ENCODE peak calls at places on chromosomes 4 and X, in six cellular contexts. One of them, this sample, is unnamed.

GRCh38 chr4:128660361-128660964 is 149.0 kb upstream of the JADE1 start:
- DNase-seq in progenitor cell of endocrine pancreas: no peak
- DNase-seq in CD4-positive, alpha-beta T cell: no peak
- DNase-seq in tibial nerve: peak
- DNase-seq in AG04450: peak
- DNase-seq in A549: no peak
- DNase-seq in this sample: no peak

GRCh38 chrX:37796805-37797204 is 16.9 kb downstream of the CYBB start:
- DNase-seq in progenitor cell of endocrine pancreas: no peak
- DNase-seq in CD4-positive, alpha-beta T cell: no peak
- DNase-seq in tibial nerve: no peak
- DNase-seq in AG04450: no peak
- DNase-seq in A549: no peak
- DNase-seq in this sample: no peak

GRCh38 chrX:147978931-147979330 is 2.2 kb upstream of the FMR1NB start:
- DNase-seq in progenitor cell of endocrine pancreas: no peak
- DNase-seq in CD4-positive, alpha-beta T cell: no peak
- DNase-seq in tibial nerve: no peak
- DNase-seq in AG04450: no peak
- DNase-seq in A549: no peak
- DNase-seq in this sample: no peak

GRCh38 chrX:9786839-9787635 is 808 bp downstream of the SHROOM2 start:
- DNase-seq in progenitor cell of endocrine pancreas: no peak
- DNase-seq in CD4-positive, alpha-beta T cell: no peak
- DNase-seq in tibial nerve: no peak
- DNase-seq in AG04450: no peak
- DNase-seq in A549: no peak
- DNase-seq in this sample: no peak

GRCh38 chr4:156493858-156494257 is 477.7 kb downstream of the PDGFC start:
- DNase-seq in progenitor cell of endocrine pancreas: no peak
- DNase-seq in CD4-positive, alpha-beta T cell: no peak
- DNase-seq in tibial nerve: no peak
- DNase-seq in AG04450: no peak
- DNase-seq in A549: no peak
- DNase-seq in this sample: no peak

GRCh38 chr4:27008693-27009092 is 148.1 kb downstream of the STIM2 start:
- DNase-seq in progenitor cell of endocrine pancreas: no peak
- DNase-seq in CD4-positive, alpha-beta T cell: no peak
- DNase-seq in tibial nerve: no peak
- DNase-seq in AG04450: no peak
- DNase-seq in A549: no peak
- DNase-seq in this sample: no peak

GRCh38 chr4:83552924-83553323 is 17.0 kb downstream of the GPAT3 start:
- DNase-seq in progenitor cell of endocrine pancreas: no peak
- DNase-seq in CD4-positive, alpha-beta T cell: no peak
- DNase-seq in tibial nerve: no peak
- DNase-seq in AG04450: no peak
- DNase-seq in A549: no peak
- DNase-seq in this sample: no peak

GRCh38 chr4:85092943-85093342 is 126.5 kb upstream of the WDFY3 start:
- DNase-seq in progenitor cell of endocrine pancreas: no peak
- DNase-seq in CD4-positive, alpha-beta T cell: no peak
- DNase-seq in tibial nerve: no peak
- DNase-seq in AG04450: no peak
- DNase-seq in A549: no peak
- DNase-seq in this sample: no peak

GRCh38 chr4:3472411-3473141 is 9.5 kb downstream of the DOK7 start:
- DNase-seq in progenitor cell of endocrine pancreas: no peak
- DNase-seq in CD4-positive, alpha-beta T cell: no peak
- DNase-seq in tibial nerve: no peak
- DNase-seq in AG04450: no peak
- DNase-seq in A549: no peak
- DNase-seq in this sample: no peak

GRCh38 chr4:107896158-107896645 is 35.1 kb upstream of the CYP2U1 start:
- DNase-seq in progenitor cell of endocrine pancreas: no peak
- DNase-seq in CD4-positive, alpha-beta T cell: no peak
- DNase-seq in tibial nerve: no peak
- DNase-seq in AG04450: peak
- DNase-seq in A549: peak
- DNase-seq in this sample: no peak

GRCh38 chr4:140096921-140097320 is 57.1 kb downstream of the MAML3 start:
- DNase-seq in progenitor cell of endocrine pancreas: no peak
- DNase-seq in CD4-positive, alpha-beta T cell: no peak
- DNase-seq in tibial nerve: no peak
- DNase-seq in AG04450: no peak
- DNase-seq in A549: no peak
- DNase-seq in this sample: no peak

DNA sequence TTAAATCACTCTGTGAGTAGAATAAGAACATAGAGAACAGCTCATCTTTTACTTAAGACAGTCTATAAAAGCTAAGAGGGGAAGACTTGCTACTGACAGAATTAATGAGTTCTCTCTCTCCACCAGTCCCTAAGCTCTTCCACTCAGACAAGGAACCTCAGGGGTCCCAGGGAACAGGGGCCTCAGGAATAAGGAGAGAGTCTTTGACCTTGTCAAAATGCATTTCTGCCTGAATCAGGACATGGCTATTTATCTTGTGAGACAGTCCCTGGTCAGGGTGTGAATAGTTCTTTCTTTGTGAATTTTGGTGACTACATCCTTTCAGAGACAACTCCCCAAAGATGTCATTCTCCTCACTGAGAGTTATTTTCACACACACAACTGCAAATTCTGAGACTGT is 218.7 kb upstream of the HS3ST1 start:
- DNase-seq in progenitor cell of endocrine pancreas: no peak
- DNase-seq in CD4-positive, alpha-beta T cell: no peak
- DNase-seq in tibial nerve: no peak
- DNase-seq in AG04450: no peak
- DNase-seq in A549: no peak
- DNase-seq in this sample: no peak
- TF ChIP-seq CTCF in progenitor cell of endocrine pancreas: no peak
- TF ChIP-seq CTCF in CD4-positive, alpha-beta T cell: no peak
- TF ChIP-seq CTCF in tibial nerve: no peak
- TF ChIP-seq CTCF in AG04450: no peak
- TF ChIP-seq CTCF in A549: no peak
- TF ChIP-seq CTCF in this sample: no peak

DNA sequence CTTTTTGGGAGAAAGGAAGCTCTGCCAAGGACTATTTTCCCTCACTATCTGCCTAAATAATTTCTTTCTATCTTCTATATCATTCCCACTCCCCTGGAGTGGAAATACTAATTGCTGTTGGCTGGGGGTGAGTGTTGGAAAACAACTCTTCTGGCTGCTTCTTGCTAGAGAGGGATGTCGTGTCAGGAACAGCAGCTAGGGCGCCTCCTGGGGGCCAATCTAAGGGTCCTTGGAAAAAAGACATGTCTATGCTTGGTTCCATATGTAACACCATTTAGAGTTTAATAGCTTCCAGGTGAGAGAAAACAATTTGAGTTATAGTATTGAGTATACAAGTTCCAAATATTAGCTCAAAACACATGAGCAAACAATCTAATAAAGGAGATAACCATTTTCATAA is 111.3 kb downstream of the MAGEE1 start:
- DNase-seq in progenitor cell of endocrine pancreas: no peak
- DNase-seq in CD4-positive, alpha-beta T cell: no peak
- DNase-seq in tibial nerve: no peak
- DNase-seq in AG04450: no peak
- DNase-seq in A549: no peak
- DNase-seq in this sample: no peak
- TF ChIP-seq CTCF in progenitor cell of endocrine pancreas: no peak
- TF ChIP-seq CTCF in CD4-positive, alpha-beta T cell: no peak
- TF ChIP-seq CTCF in tibial nerve: no peak
- TF ChIP-seq CTCF in AG04450: no peak
- TF ChIP-seq CTCF in A549: no peak
- TF ChIP-seq CTCF in this sample: no peak

GRCh38 chr4:66506985-66507384 is 836.7 kb upstream of the EPHA5 start:
- DNase-seq in progenitor cell of endocrine pancreas: no peak
- DNase-seq in CD4-positive, alpha-beta T cell: no peak
- DNase-seq in tibial nerve: no peak
- DNase-seq in AG04450: no peak
- DNase-seq in A549: no peak
- DNase-seq in this sample: no peak
- TF ChIP-seq CTCF in progenitor cell of endocrine pancreas: no peak
- TF ChIP-seq CTCF in CD4-positive, alpha-beta T cell: no peak
- TF ChIP-seq CTCF in tibial nerve: no peak
- TF ChIP-seq CTCF in AG04450: no peak
- TF ChIP-seq CTCF in A549: no peak
- TF ChIP-seq CTCF in this sample: no peak

DNA sequence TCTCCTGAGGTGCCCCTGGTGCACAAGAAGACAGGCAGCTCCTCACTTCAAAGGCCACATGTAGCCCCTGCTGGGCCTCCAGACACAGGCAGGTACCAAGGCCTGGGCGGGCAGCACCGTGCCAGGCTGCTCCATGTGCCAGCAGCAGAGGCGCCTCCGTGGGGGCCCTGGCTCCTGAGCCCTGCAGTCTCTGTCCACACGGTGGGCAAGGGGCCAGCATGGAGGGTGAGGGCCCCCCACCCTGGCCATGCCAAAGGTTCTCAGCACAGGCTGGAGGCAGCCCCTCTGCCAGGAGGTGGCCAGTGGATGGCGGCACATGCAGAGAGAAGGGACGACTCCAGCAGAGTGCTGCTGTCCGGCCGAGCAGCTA is 72.6 kb downstream of the FAM53A start:
- DNase-seq in progenitor cell of endocrine pancreas: no peak
- DNase-seq in CD4-positive, alpha-beta T cell: no peak
- DNase-seq in tibial nerve: no peak
- DNase-seq in AG04450: no peak
- DNase-seq in A549: no peak
- DNase-seq in this sample: no peak
- TF ChIP-seq CTCF in progenitor cell of endocrine pancreas: no peak
- TF ChIP-seq CTCF in CD4-positive, alpha-beta T cell: no peak
- TF ChIP-seq CTCF in tibial nerve: no peak
- TF ChIP-seq CTCF in AG04450: no peak
- TF ChIP-seq CTCF in A549: no peak
- TF ChIP-seq CTCF in this sample: no peak

This sample was measured in D721Med.